ENCODE peak calls at places on chromosomes 16 and 17, in seven cellular contexts. F is neural progenitor cell; I is lung; J is CD4-positive, alpha-beta memory T cell; W is Karpas-422; K is esophagus squamous epithelium; D is GM23248. S is an unnamed sample. For H3K36me3, the result is how much of the 10 kb centered on the place peaks cover.

GRCh38 chr16:67917140-67917851 is 14.4 kb downstream of the CTRL start:
- DNase-seq in W (no peak), K (no peak), D (peak), F (no peak), I (no peak), J (no peak), S (no peak)

GRCh38 chr16:1526608-1527555 is 6.6 kb upstream of the TMEM204 start:
- DNase-seq in D (no peak), W (no peak), K (no peak), F (no peak), I (no peak), J (peak), S (peak)

GRCh38 chr17:35011671-35012216 is 31.4 kb downstream of the LIG3 start:
- DNase-seq in F (no peak), K (no peak), D (no peak), J (no peak), W (no peak), I (no peak), S (no peak)

GRCh38 chr17:51097708-51098446 is 22.8 kb downstream of the SPAG9 start:
- DNase-seq in D (no peak), W (no peak), J (no peak), F (no peak), K (no peak), I (no peak), S (peak)

GRCh38 chr16:12901597-12902436 is at the start of gene SHISA9:
- DNase-seq in F (peak), I (no peak), D (peak), K (no peak), J (no peak), W (no peak), S (no peak)

GRCh38 chr17:37506678-37507077 is 17.0 kb downstream of the DUSP14 start:
- DNase-seq in K (no peak), I (no peak), F (peak), W (peak), J (no peak), D (peak), S (no peak)

GRCh38 chr17:33976816-33977215 is 278.3 kb upstream of the CCL2 start:
- DNase-seq in I (no peak), D (no peak), F (peak), J (no peak), K (no peak), W (no peak), S (no peak)

GRCh38 chr17:7854078-7854777 is 638 bp upstream of the TMEM88 start:
- DNase-seq in W (no peak), J (no peak), K (no peak), I (peak), F (peak), D (no peak), S (no peak)

GRCh38 chr17:21374455-21375161 is 1.5 kb upstream of the KCNJ12 start:
- DNase-seq in F (no peak), K (no peak), W (peak), J (no peak), I (no peak), D (no peak), S (no peak)

GRCh38 chr17:50483266-50483665 is 4.6 kb downstream of the RSAD1 start:
- DNase-seq in K (no peak), D (no peak), F (no peak), J (no peak), W (no peak), I (no peak), S (no peak)

GRCh38 chr17:46003907-46004748 is 5.1 kb downstream of the STH start:
- DNase-seq in J (no peak), W (no peak), K (no peak), I (no peak), F (no peak), D (peak), S (no peak)

GRCh38 chr17:74011963-74012362 is 191.5 kb upstream of the RPL38 start:
- DNase-seq in I (no peak), D (no peak), W (no peak), J (no peak), F (no peak), K (no peak), S (no peak)

GRCh38 chr17:29159286-29159860 is 20.8 kb downstream of the MYO18A start:
- DNase-seq in F (no peak), D (peak), K (no peak), I (no peak), W (no peak), J (no peak), S (no peak)

GRCh38 chr17:62761884-62762283 is 46.2 kb downstream of the MARCHF10 start:
- DNase-seq in W (no peak), I (no peak), K (no peak), D (no peak), J (no peak), F (peak), S (no peak)

GRCh38 chr16:1762879-1763520 is 8.3 kb downstream of the NME3 start:
- DNase-seq in D (no peak), I (no peak), J (no peak), F (peak), W (no peak), K (no peak), S (no peak)

GRCh38 chr16:88685156-88686061 is 898 bp downstream of the SNAI3 start:
- DNase-seq in W (peak), D (peak), F (peak), J (peak), I (no peak), K (no peak), S (peak)

GRCh38 chr17:29927546-29927945 is 2.5 kb downstream of the SSH2 start:
- DNase-seq in F (no peak), J (no peak), I (no peak), D (no peak), W (no peak), K (no peak), S (no peak)

GRCh38 chr16:67257486-67258159 is 8.8 kb downstream of the SLC9A5 start:
- DNase-seq in F (no peak), W (no peak), J (no peak), D (peak), K (no peak), I (no peak), S (no peak)

GRCh38 chr16:70805380-70805779 is 4.4 kb upstream of the VAC14 start:
- DNase-seq in W (peak), F (no peak), D (no peak), I (no peak), K (no peak), J (no peak), S (peak)

GRCh38 chr17:56475121-56475520 is 118.4 kb upstream of the NOG start:
- DNase-seq in K (no peak), F (no peak), J (no peak), W (no peak), D (no peak), I (no peak), S (no peak)

GRCh38 chr17:82246040-82246364 is 17.2 kb downstream of the SLC16A3 start:
- DNase-seq in F (no peak), D (no peak), K (no peak), J (no peak), W (no peak), I (no peak), S (no peak)
- H3K36me3 ChIP-seq in F (under half), D (under half), K (half or more), J (half or more), W (under half), I (half or more), S (half or more)

GRCh38 chr17:2853111-2853721 is 57.0 kb downstream of the RAP1GAP2 start:
- DNase-seq in J (peak), D (peak), K (no peak), W (no peak), F (peak), I (peak), S (peak)
- H3K27ac ChIP-seq in J (no peak), D (no peak), K (peak), W (no peak), F (no peak), I (peak), S (no peak)

GRCh38 chr16:23089111-23089510 is 60.1 kb downstream of the USP31 start:
- DNase-seq in K (no peak), D (no peak), F (no peak), J (no peak), I (no peak), W (no peak), S (no peak)
- H3K36me3 ChIP-seq in K (half or more), D (under half), F (under half), J (under half), I (under half), W (under half), S (under half)

GRCh38 chr17:67248291-67248690 is 3.3 kb upstream of the HELZ start:
- DNase-seq in W (no peak), K (no peak), D (no peak), J (no peak), I (no peak), F (no peak), S (no peak)

GRCh38 chr17:67246648-67247415 is 1.8 kb upstream of the HELZ start:
- DNase-seq in K (no peak), W (no peak), I (peak), D (peak), F (peak), J (peak), S (peak)

GRCh38 chr17:67246398-67246647 is 1.3 kb upstream of the HELZ start:
- DNase-seq in J (no peak), F (no peak), K (no peak), D (no peak), W (no peak), I (no peak), S (no peak)

GRCh38 chr17:67245694-67246397 is 850 bp upstream of the HELZ start:
- DNase-seq in W (peak), K (no peak), I (peak), F (peak), J (peak), D (peak), S (peak)

GRCh38 chr17:67247416-67247900 is 2.5 kb upstream of the HELZ start:
- DNase-seq in J (no peak), D (no peak), I (no peak), W (no peak), F (no peak), K (no peak), S (no peak)
- H3K27ac ChIP-seq in J (peak), D (no peak), I (no peak), W (no peak), F (no peak), K (no peak), S (no peak)

GRCh38 chr17:4082136-4082924 is 60.5 kb downstream of the ZZEF1 start:
- DNase-seq in W (no peak), F (no peak), J (peak), D (no peak), K (no peak), I (no peak), S (no peak)
- H3K36me3 ChIP-seq in W (under half), F (under half), J (half or more), D (half or more), K (half or more), I (under half), S (half or more)